ENCODE peak calls at places on chromosomes 3 and 15, in five cellular contexts. M is uterus; C is memory B cell; W is caudate nucleus; U is activated naive CD8-positive, alpha-beta T cell treated with anti-CD3 and anti-CD28 coated beads, Interleukin-2, amount 50 U/mL, for 24 hours. Y is an unnamed sample.

GRCh38 chr3:113210608-113211369 is 568 bp upstream of the BOC start:
- DNase-seq in M (peak), C (no peak), W (no peak), U (no peak), Y (no peak)

GRCh38 chr15:68335655-68336054 is 58.1 kb downstream of the FEM1B start:
- DNase-seq in M (no peak), C (no peak), W (no peak), U (no peak), Y (no peak)

GRCh38 chr15:70613259-70613658 is 150.1 kb downstream of the UACA start:
- DNase-seq in M (no peak), C (no peak), W (no peak), U (no peak), Y (no peak)

GRCh38 chr15:94225616-94226015 is 5.7 kb upstream of the MCTP2 start:
- DNase-seq in M (no peak), C (no peak), W (no peak), U (no peak), Y (no peak)

GRCh38 chr3:105770410-105770809 is 98.4 kb downstream of the CBLB start:
- DNase-seq in M (no peak), C (no peak), W (no peak), U (no peak), Y (no peak)

GRCh38 chr3:45555154-45555591 is 39.4 kb upstream of the LIMD1 start:
- DNase-seq in M (no peak), C (no peak), W (no peak), U (no peak), Y (no peak)

GRCh38 chr3:102159810-102160451 is 274.9 kb upstream of the ZPLD1 start:
- DNase-seq in M (no peak), C (no peak), W (no peak), U (no peak), Y (no peak)

GRCh38 chr3:23496165-23496564 is 293.0 kb downstream of the UBE2E2 start:
- DNase-seq in M (no peak), C (no peak), W (no peak), U (no peak), Y (no peak)

GRCh38 chr15:89399390-89400120 is 64.9 kb upstream of the POLG start:
- DNase-seq in M (no peak), C (no peak), W (peak), U (peak), Y (peak)

GRCh38 chr3:12934431-12934830 is 93.1 kb upstream of the RPL32 start:
- DNase-seq in M (peak), C (no peak), W (no peak), U (no peak), Y (no peak)

GRCh38 chr3:10816019-10816862 is at the start of gene SLC6A11:
- DNase-seq in M (no peak), C (no peak), W (peak), U (no peak), Y (no peak)

GRCh38 chr3:28575748-28576589 is 227.3 kb upstream of the AZI2 start:
- DNase-seq in M (no peak), C (no peak), W (peak), U (no peak), Y (no peak)

GRCh38 chr3:52733256-52733891 is 27.5 kb downstream of the SPCS1 start:
- DNase-seq in M (no peak), C (no peak), W (no peak), U (no peak), Y (no peak)

GRCh38 chr15:34501131-34501530 is 63.5 kb upstream of the GOLGA8A start:
- DNase-seq in M (no peak), C (no peak), W (no peak), U (no peak), Y (no peak)

GRCh38 chr15:80202641-80203360 is 49.2 kb downstream of the CTXND1 start:
- DNase-seq in M (no peak), C (no peak), W (no peak), U (no peak), Y (no peak)

GRCh38 chr15:66897381-66897780 is 168.0 kb upstream of the SMAD3 start:
- DNase-seq in M (no peak), C (no peak), W (no peak), U (no peak), Y (no peak)

GRCh38 chr3:119769394-119770149 is 12.3 kb upstream of the NR1I2 start:
- DNase-seq in M (no peak), C (no peak), W (no peak), U (no peak), Y (no peak)

GRCh38 chr15:38195191-38195901 is 57.3 kb upstream of the SPRED1 start:
- DNase-seq in M (no peak), C (no peak), W (no peak), U (no peak), Y (no peak)

GRCh38 chr15:59296181-59296617 is 76.5 kb downstream of the MYO1E start:
- DNase-seq in M (no peak), C (no peak), W (no peak), U (no peak), Y (no peak)

Y was measured in K562.